ENCODE peak calls at places on chromosome 11, in nine cellular contexts. Z, P, T, B, I, K, A, Q and X are unnamed samples. For H3K4me1, the result is how much of the 10 kb centered on the place peaks cover.

GRCh38 chr11:28383471-28383870 is 275.3 kb downstream of the METTL15 start:
- DNase-seq in Z (no peak), P (no peak), T (no peak), B (no peak), I (peak), K (no peak), A (no peak), Q (peak), X (no peak)

GRCh38 chr11:129280027-129280811 is 88.1 kb upstream of the ARHGAP32 start:
- DNase-seq in Z (no peak), P (no peak), T (no peak), B (peak), I (peak), K (no peak), A (no peak), Q (no peak), X (no peak)

GRCh38 chr11:4947505-4947904 is at the start of gene OR51A4:
- DNase-seq in Z (no peak), P (no peak), T (no peak), B (no peak), I (no peak), K (no peak), A (no peak), Q (no peak), X (no peak)

GRCh38 chr11:96073536-96073935 is 149.6 kb upstream of the MTMR2 start:
- DNase-seq in Z (no peak), P (no peak), T (no peak), B (no peak), I (no peak), K (no peak), A (no peak), Q (no peak), X (no peak)

GRCh38 chr11:69027704-69028372 is 14.8 kb upstream of the MRGPRF start:
- DNase-seq in Z (no peak), P (no peak), T (no peak), B (peak), I (peak), K (no peak), A (no peak), Q (peak), X (no peak)

GRCh38 chr11:116138280-116138679 is 634.1 kb upstream of the CADM1 start:
- DNase-seq in Z (no peak), P (no peak), T (no peak), B (no peak), I (no peak), K (no peak), A (no peak), Q (no peak), X (no peak)

GRCh38 chr11:115222218-115222862 is 281.9 kb downstream of the CADM1 start:
- DNase-seq in Z (no peak), P (no peak), T (no peak), B (peak), I (peak), K (no peak), A (no peak), Q (no peak), X (no peak)

GRCh38 chr11:59200421-59200746 is 12.3 kb downstream of the MPEG1 start:
- DNase-seq in Z (no peak), P (no peak), T (no peak), B (no peak), I (no peak), K (no peak), A (no peak), Q (no peak), X (no peak)

GRCh38 chr11:16604784-16605439 is 133.5 kb upstream of the C11orf58 start:
- DNase-seq in Z (peak), P (peak), T (peak), B (peak), I (peak), K (peak), A (no peak), Q (peak), X (peak)

GRCh38 chr11:116224154-116224888 is 548.5 kb downstream of the BUD13 start:
- DNase-seq in Z (peak), P (no peak), T (peak), B (peak), I (peak), K (peak), A (peak), Q (peak), X (peak)

GRCh38 chr11:71485063-71485399 is 32.0 kb downstream of the NADSYN1 start:
- DNase-seq in Z (no peak), P (no peak), T (no peak), B (no peak), I (no peak), K (no peak), A (no peak), Q (no peak), X (no peak)

GRCh38 chr11:66291706-66292542 is at the start of gene TMEM151A:
- DNase-seq in Z (peak), P (no peak), T (no peak), B (no peak), I (no peak), K (no peak), A (no peak), Q (peak), X (no peak)

GRCh38 chr11:118353084-118353710 is 6.2 kb upstream of the UBE4A start:
- DNase-seq in Z (no peak), P (no peak), T (no peak), B (peak), I (peak), K (no peak), A (no peak), Q (peak), X (no peak)

GRCh38 chr11:35662649-35663407 is at the start of gene TRIM44:
- DNase-seq in Z (peak), P (peak), T (peak), B (peak), I (peak), K (peak), A (peak), Q (peak), X (peak)

GRCh38 chr11:116101737-116102275 is 597.6 kb upstream of the CADM1 start:
- DNase-seq in Z (no peak), P (no peak), T (no peak), B (no peak), I (no peak), K (no peak), A (no peak), Q (no peak), X (no peak)

GRCh38 chr11:64120951-64121569 is 44.9 kb downstream of the MACROD1 start:
- DNase-seq in Z (no peak), P (peak), T (no peak), B (peak), I (peak), K (no peak), A (no peak), Q (peak), X (no peak)

GRCh38 chr11:118997627-118998387 is at the start of gene CENATAC:
- DNase-seq in Z (peak), P (peak), T (peak), B (peak), I (peak), K (peak), A (peak), Q (peak), X (peak)

GRCh38 chr11:59208956-59209355 is 3.8 kb downstream of the MPEG1 start:
- DNase-seq in Z (no peak), P (no peak), T (no peak), B (peak), I (peak), K (no peak), A (no peak), Q (no peak), X (no peak)

GRCh38 chr11:20337526-20338154 is 25.9 kb upstream of the HTATIP2 start:
- DNase-seq in Z (no peak), P (no peak), T (no peak), B (peak), I (peak), K (peak), A (peak), Q (peak), X (no peak)

GRCh38 chr11:10487002-10487647 is 32.1 kb downstream of the AMPD3 start:
- DNase-seq in Z (no peak), P (no peak), T (no peak), B (no peak), I (no peak), K (peak), A (no peak), Q (no peak), X (peak)

GRCh38 chr11:85764796-85765195 is 46.1 kb downstream of the SYTL2 start:
- DNase-seq in Z (no peak), P (no peak), T (no peak), B (no peak), I (no peak), K (no peak), A (no peak), Q (no peak), X (no peak)

DNA sequence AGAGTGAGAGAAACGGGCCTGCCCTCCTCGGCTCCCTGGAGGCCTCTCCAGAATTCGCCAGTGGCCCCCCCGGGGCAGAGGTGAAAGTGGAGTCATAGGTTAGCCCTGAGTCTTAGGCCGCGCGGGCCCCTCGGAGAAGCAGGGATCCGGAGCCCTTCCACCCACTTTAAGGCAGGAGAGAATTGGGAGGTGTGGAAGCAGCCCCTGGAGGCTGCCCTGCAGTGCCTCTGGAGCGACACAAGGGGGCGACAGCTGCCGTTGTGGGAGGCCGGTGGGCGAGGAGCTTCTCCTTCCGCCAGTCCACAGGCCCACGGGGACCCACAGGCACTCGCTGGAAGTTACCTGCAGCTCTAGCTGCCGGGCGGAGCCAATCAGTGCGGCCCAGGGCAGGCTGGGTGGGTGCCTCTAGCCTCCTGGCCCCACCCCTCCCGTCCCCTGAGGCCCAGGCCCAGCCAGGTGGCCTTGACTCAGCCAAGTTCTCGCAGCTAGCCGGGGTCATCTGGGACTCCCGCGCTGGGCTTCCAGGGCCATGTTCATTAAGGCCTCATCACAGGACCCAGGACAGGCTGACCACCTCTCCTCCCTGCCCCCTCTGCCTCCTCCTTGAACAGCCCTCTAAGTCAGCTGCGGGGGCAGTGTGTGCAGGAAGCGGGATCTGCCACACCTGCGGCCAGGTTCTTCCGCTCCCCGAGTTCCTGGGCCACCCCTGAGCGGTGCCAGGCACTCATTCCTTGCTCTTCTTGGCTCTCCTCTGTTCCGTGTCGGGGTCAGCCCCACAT is 5.0 kb downstream of the DGKZ start:
- DNase-seq in Z (peak), P (no peak), T (no peak), B (peak), I (no peak), K (peak), A (no peak), Q (peak), X (no peak)
- H3K4me1 ChIP-seq in Z (half or more), P (half or more), T (under half), B (under half), I (under half), K (under half), A (under half), Q (under half), X (under half)

GRCh38 chr11:78351193-78351592 is 66.4 kb downstream of the GAB2 start:
- DNase-seq in Z (no peak), P (no peak), T (no peak), B (no peak), I (no peak), K (no peak), A (no peak), Q (no peak), X (no peak)

GRCh38 chr11:78349614-78350013 is 68.0 kb downstream of the GAB2 start:
- DNase-seq in Z (no peak), P (no peak), T (no peak), B (no peak), I (peak), K (no peak), A (no peak), Q (no peak), X (no peak)

GRCh38 chr11:78350101-78350645 is 67.4 kb downstream of the GAB2 start:
- DNase-seq in Z (no peak), P (no peak), T (peak), B (peak), I (peak), K (no peak), A (no peak), Q (peak), X (no peak)

GRCh38 chr11:78351979-78352731 is 65.5 kb downstream of the GAB2 start:
- DNase-seq in Z (no peak), P (no peak), T (no peak), B (peak), I (no peak), K (no peak), A (no peak), Q (no peak), X (no peak)

GRCh38 chr11:78350646-78351165 is 66.9 kb downstream of the GAB2 start:
- DNase-seq in Z (no peak), P (no peak), T (no peak), B (peak), I (peak), K (no peak), A (no peak), Q (peak), X (no peak)
- H3K4me1 ChIP-seq in Z (half or more), P (half or more), T (under half), B (under half), I (under half), K (under half), A (under half), Q (under half), X (under half)

GRCh38 chr11:94769897-94770296 is 1.7 kb downstream of the AMOTL1 start:
- DNase-seq in Z (no peak), P (no peak), T (no peak), B (no peak), I (no peak), K (no peak), A (no peak), Q (peak), X (no peak)
- H3K4me1 ChIP-seq in Z (half or more), P (half or more), T (under half), B (under half), I (under half), K (under half), A (under half), Q (under half), X (under half)

GRCh38 chr11:61835663-61836024 is 7.5 kb downstream of the FADS2 start:
- DNase-seq in Z (no peak), P (no peak), T (no peak), B (no peak), I (no peak), K (no peak), A (no peak), Q (no peak), X (no peak)
- H3K4me1 ChIP-seq in Z (under half), P (half or more), T (under half), B (under half), I (under half), K (under half), A (under half), Q (under half), X (half or more)

GRCh38 chr11:47860526-47860925 is 12.4 kb upstream of the NUP160 start:
- DNase-seq in Z (no peak), P (no peak), T (no peak), B (no peak), I (no peak), K (no peak), A (no peak), Q (no peak), X (no peak)
- H3K4me1 ChIP-seq in Z (under half), P (under half), T (under half), B (under half), I (under half), K (under half), A (under half), Q (under half), X (under half)

DNA sequence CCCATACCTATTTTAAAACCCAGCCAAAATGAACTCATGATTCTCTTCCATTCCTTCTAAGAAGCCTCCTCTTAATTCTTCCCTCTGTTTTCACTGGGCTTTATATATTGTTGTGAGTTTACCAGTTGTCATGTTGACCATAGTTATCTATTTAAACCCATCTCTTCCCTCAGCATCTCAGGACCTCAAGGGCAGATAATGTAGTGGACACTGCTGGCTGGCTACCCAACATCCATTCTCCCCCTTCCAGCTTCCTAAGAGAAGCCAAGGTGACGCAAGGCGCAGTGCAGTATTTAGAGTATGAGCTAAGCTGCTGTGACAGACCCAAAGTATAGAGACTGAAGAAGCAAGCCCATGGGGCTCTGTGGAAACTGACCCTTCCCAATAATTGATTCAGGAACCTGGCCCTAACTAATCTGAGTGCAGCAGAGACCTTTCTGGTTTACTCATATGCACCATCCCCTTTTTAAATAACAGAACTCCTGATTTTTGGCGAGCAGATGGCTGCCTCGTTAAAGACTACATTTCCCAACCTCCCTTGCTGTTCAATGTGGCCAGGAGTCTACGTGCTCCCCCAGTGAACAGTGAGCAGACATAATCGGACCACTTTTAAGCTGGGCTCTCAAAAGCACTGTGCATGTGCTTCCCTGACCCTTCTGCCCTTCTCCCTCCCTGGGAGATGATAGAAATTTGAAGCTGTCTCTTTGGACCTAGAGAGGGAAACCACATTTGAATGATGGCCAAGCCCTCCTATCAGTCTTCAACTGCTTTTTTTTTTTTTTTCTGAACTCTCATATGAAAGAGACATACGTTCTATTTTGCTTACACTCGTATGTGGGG is 28.1 kb upstream of the CREB3L1 start:
- DNase-seq in Z (no peak), P (no peak), T (no peak), B (peak), I (peak), K (no peak), A (no peak), Q (no peak), X (no peak)
- H3K4me1 ChIP-seq in Z (under half), P (under half), T (under half), B (under half), I (under half), K (under half), A (under half), Q (under half), X (under half)

DNA sequence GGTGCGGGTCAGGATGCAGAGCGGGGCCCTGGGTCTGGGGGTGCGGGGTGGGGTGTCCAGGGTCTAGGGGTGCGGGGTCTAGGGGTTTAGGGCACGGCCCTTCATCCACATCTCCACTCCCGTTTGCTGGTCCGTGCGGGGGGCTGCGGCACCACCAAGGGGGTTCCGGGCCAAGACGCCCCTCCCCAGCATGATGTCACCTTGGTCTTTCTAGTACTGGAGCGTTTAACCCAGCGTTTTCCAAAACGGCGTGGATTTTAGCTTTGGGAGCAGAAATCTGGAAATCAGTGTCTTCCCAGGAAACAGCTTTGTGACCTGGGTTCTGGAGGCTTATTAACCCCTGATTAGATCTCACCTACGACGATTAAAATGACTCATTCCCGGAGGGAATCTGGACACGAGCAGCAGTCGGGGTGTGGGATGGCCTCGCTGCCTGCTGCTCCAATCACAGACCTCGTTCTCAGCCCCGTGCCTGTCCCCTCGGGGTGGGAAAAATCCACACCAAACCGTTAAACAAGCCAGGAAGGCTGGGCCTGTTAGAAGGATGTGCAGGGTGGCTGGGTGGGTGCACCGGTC is 759 bp downstream of the AP2A2 start:
- DNase-seq in Z (no peak), P (no peak), T (no peak), B (peak), I (peak), K (no peak), A (peak), Q (peak), X (peak)
- H3K4me1 ChIP-seq in Z (half or more), P (half or more), T (under half), B (under half), I (under half), K (under half), A (under half), Q (under half), X (under half)

DNA sequence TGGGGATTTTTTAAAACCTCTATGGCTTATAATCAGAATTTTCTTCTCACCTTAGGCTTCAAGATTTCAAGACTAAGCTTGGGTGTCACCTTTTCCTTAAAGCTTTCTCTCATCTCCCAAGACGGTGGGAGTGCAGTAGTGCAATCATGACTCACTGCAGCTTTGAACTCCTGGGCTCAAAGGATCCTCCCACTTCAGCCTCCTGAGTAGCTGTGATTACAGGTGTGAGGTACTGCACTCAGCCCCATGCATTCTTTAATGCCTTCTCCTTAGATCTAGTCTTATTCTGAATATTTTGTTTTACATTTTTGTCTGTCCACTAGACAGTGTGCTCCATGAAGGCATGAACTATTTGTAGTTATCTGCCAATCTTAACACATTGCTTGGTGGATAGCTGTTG is 55.7 kb upstream of the FAT3 start:
- DNase-seq in Z (no peak), P (no peak), T (no peak), B (no peak), I (no peak), K (no peak), A (no peak), Q (no peak), X (no peak)
- H3K4me1 ChIP-seq in Z (under half), P (under half), T (under half), B (under half), I (under half), K (under half), A (under half), Q (under half), X (under half)

DNA sequence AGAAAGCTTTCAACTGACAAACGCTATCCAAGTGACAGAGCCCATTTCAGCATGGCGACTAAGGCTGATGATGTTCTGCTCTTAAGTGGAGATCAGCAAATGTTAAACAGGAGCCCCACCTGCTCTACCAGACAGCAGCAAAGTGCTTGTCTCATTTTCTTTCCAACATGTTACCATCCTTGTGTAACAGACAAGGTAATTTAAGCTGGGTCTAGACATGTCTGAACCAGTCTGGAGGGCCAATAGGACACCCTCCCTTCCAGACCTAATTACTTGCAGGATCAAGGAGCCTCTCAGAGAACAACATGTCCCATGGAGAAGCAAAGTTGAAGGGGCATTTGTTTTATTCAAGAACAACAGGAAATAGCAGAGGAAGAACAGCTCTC is 3.9 kb upstream of the LMO2 start:
- DNase-seq in Z (no peak), P (no peak), T (no peak), B (no peak), I (no peak), K (no peak), A (no peak), Q (no peak), X (no peak)
- H3K4me1 ChIP-seq in Z (under half), P (under half), T (under half), B (under half), I (under half), K (under half), A (under half), Q (under half), X (under half)